ENCODE peak calls at places on chromosome 10, in eight cellular contexts. One of them, this sample, is unnamed.

GRCh38 chr10:75000748-75001321 is 110.6 kb upstream of the SAMD8 start:
- DNase-seq in breast epithelium: no peak
- DNase-seq in esophagus muscularis mucosa: no peak
- DNase-seq in hepatocyte: no peak
- DNase-seq in adrenal gland: no peak
- DNase-seq in endothelial cell: no peak
- DNase-seq in astrocyte of the cerebellum: no peak
- DNase-seq in RWPE1: no peak
- DNase-seq in this sample: no peak

GRCh38 chr10:92550924-92551323 is 23.0 kb downstream of the IDE start:
- DNase-seq in astrocyte of the cerebellum: no peak
- DNase-seq in esophagus muscularis mucosa: no peak
- DNase-seq in hepatocyte: no peak
- DNase-seq in RWPE1: no peak
- DNase-seq in endothelial cell: no peak
- DNase-seq in adrenal gland: no peak
- DNase-seq in breast epithelium: no peak
- DNase-seq in this sample: no peak

GRCh38 chr10:29807407-29807806 is 172.6 kb upstream of the SVIL start:
- DNase-seq in breast epithelium: no peak
- DNase-seq in adrenal gland: no peak
- DNase-seq in esophagus muscularis mucosa: no peak
- DNase-seq in RWPE1: peak
- DNase-seq in hepatocyte: no peak
- DNase-seq in endothelial cell: no peak
- DNase-seq in astrocyte of the cerebellum: no peak
- DNase-seq in this sample: no peak

GRCh38 chr10:100978896-100979185 is 8.5 kb downstream of the MRPL43 start:
- DNase-seq in esophagus muscularis mucosa: no peak
- DNase-seq in RWPE1: no peak
- DNase-seq in astrocyte of the cerebellum: no peak
- DNase-seq in hepatocyte: no peak
- DNase-seq in breast epithelium: no peak
- DNase-seq in endothelial cell: no peak
- DNase-seq in adrenal gland: no peak
- DNase-seq in this sample: no peak

GRCh38 chr10:18087398-18087797 is 52.8 kb upstream of the CACNB2 start:
- DNase-seq in breast epithelium: no peak
- DNase-seq in esophagus muscularis mucosa: no peak
- DNase-seq in RWPE1: no peak
- DNase-seq in endothelial cell: no peak
- DNase-seq in hepatocyte: no peak
- DNase-seq in astrocyte of the cerebellum: no peak
- DNase-seq in adrenal gland: peak
- DNase-seq in this sample: no peak

GRCh38 chr10:129440722-129441316 is 26.2 kb upstream of the MGMT start:
- DNase-seq in hepatocyte: no peak
- DNase-seq in endothelial cell: no peak
- DNase-seq in astrocyte of the cerebellum: no peak
- DNase-seq in breast epithelium: no peak
- DNase-seq in RWPE1: no peak
- DNase-seq in esophagus muscularis mucosa: no peak
- DNase-seq in adrenal gland: no peak
- DNase-seq in this sample: no peak

GRCh38 chr10:24385776-24386175 is 176.8 kb downstream of the KIAA1217 start:
- DNase-seq in adrenal gland: no peak
- DNase-seq in astrocyte of the cerebellum: peak
- DNase-seq in esophagus muscularis mucosa: no peak
- DNase-seq in RWPE1: no peak
- DNase-seq in breast epithelium: no peak
- DNase-seq in hepatocyte: peak
- DNase-seq in endothelial cell: peak
- DNase-seq in this sample: no peak

GRCh38 chr10:126597206-126597605 is 73.3 kb downstream of the C10orf90 start:
- DNase-seq in astrocyte of the cerebellum: no peak
- DNase-seq in esophagus muscularis mucosa: no peak
- DNase-seq in RWPE1: no peak
- DNase-seq in adrenal gland: no peak
- DNase-seq in hepatocyte: no peak
- DNase-seq in breast epithelium: no peak
- DNase-seq in endothelial cell: no peak
- DNase-seq in this sample: no peak

GRCh38 chr10:27820637-27821036 is 75.0 kb upstream of the MKX start:
- DNase-seq in RWPE1: no peak
- DNase-seq in astrocyte of the cerebellum: no peak
- DNase-seq in adrenal gland: no peak
- DNase-seq in endothelial cell: no peak
- DNase-seq in hepatocyte: no peak
- DNase-seq in breast epithelium: no peak
- DNase-seq in esophagus muscularis mucosa: no peak
- DNase-seq in this sample: no peak

GRCh38 chr10:59674211-59674836 is 35.3 kb downstream of the SLC16A9 start:
- DNase-seq in hepatocyte: peak
- DNase-seq in breast epithelium: no peak
- DNase-seq in endothelial cell: no peak
- DNase-seq in adrenal gland: peak
- DNase-seq in RWPE1: peak
- DNase-seq in astrocyte of the cerebellum: peak
- DNase-seq in esophagus muscularis mucosa: no peak
- DNase-seq in this sample: no peak

GRCh38 chr10:84352251-84352842 is 24.0 kb downstream of the CCSER2 start:
- DNase-seq in astrocyte of the cerebellum: no peak
- DNase-seq in breast epithelium: no peak
- DNase-seq in RWPE1: peak
- DNase-seq in esophagus muscularis mucosa: no peak
- DNase-seq in endothelial cell: peak
- DNase-seq in hepatocyte: peak
- DNase-seq in adrenal gland: peak
- DNase-seq in this sample: peak

GRCh38 chr10:78614744-78615143 is 454.0 kb upstream of the ZMIZ1 start:
- DNase-seq in endothelial cell: no peak
- DNase-seq in astrocyte of the cerebellum: no peak
- DNase-seq in breast epithelium: no peak
- DNase-seq in hepatocyte: no peak
- DNase-seq in adrenal gland: no peak
- DNase-seq in RWPE1: no peak
- DNase-seq in esophagus muscularis mucosa: no peak
- DNase-seq in this sample: no peak

DNA sequence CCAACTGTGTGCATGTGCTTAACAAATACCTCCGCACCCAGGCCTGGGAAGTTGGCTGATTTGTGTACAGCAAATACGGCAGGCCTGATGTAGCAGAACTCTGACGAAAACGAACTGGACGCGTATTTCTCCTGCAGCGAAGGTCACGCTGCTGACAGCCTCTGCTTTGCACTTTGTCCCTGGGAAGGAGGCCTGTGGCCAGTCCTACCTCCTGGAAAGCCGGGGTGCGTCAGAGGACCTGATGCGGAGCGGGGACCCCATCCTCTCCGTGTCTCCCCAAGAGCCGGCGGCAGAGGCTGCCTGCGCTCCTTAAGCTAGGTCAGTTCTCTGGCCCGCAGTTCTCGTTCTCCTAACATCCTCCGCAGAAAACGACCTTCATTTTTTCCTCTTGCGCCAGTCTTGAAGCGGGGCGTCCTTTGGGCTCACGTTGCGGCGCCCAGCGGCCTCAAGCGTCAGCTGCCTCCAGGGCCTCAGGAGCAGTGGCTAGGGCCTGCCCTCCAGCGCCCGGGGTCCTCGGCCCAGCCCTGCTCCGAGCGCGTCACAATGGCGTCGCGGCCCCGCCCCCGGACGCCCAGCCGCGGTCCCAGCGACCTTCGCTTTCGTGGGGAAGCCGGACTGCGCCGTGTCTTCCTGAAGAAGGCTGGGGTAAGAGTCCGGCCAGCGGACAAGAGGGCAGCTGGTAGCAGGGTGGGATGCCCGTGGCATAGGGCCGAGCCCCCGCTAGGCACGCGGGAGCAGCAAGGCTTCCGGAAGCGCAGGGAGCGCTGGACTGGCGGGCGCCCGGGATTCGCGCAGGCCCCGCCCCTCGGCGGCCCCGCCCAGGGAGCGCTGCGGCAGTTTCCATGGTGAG is at the start of gene ZNF487:
- DNase-seq in endothelial cell: peak
- DNase-seq in adrenal gland: peak
- DNase-seq in astrocyte of the cerebellum: peak
- DNase-seq in esophagus muscularis mucosa: peak
- DNase-seq in breast epithelium: peak
- DNase-seq in RWPE1: peak
- DNase-seq in hepatocyte: peak
- DNase-seq in this sample: peak
- TF ChIP-seq CTCF in endothelial cell: no peak
- TF ChIP-seq CTCF in adrenal gland: peak
- TF ChIP-seq CTCF in astrocyte of the cerebellum: peak
- TF ChIP-seq CTCF in esophagus muscularis mucosa: no peak
- TF ChIP-seq CTCF in breast epithelium: peak
- TF ChIP-seq CTCF in RWPE1: no peak
- TF ChIP-seq CTCF in hepatocyte: peak
- TF ChIP-seq CTCF in this sample: no peak

GRCh38 chr10:31456463-31456862 is 137.4 kb downstream of the ZEB1 start:
- DNase-seq in adrenal gland: no peak
- DNase-seq in breast epithelium: no peak
- DNase-seq in esophagus muscularis mucosa: no peak
- DNase-seq in hepatocyte: no peak
- DNase-seq in endothelial cell: no peak
- DNase-seq in RWPE1: no peak
- DNase-seq in astrocyte of the cerebellum: peak
- DNase-seq in this sample: no peak
- TF ChIP-seq CTCF in adrenal gland: no peak
- TF ChIP-seq CTCF in breast epithelium: no peak
- TF ChIP-seq CTCF in esophagus muscularis mucosa: no peak
- TF ChIP-seq CTCF in hepatocyte: no peak
- TF ChIP-seq CTCF in endothelial cell: no peak
- TF ChIP-seq CTCF in RWPE1: no peak
- TF ChIP-seq CTCF in astrocyte of the cerebellum: no peak
- TF ChIP-seq CTCF in this sample: no peak

GRCh38 chr10:43259981-43260761 is 6.7 kb downstream of the RASGEF1A start:
- DNase-seq in hepatocyte: no peak
- DNase-seq in endothelial cell: no peak
- DNase-seq in esophagus muscularis mucosa: peak
- DNase-seq in breast epithelium: no peak
- DNase-seq in RWPE1: peak
- DNase-seq in adrenal gland: peak
- DNase-seq in astrocyte of the cerebellum: no peak
- DNase-seq in this sample: peak

GRCh38 chr10:43259248-43259980 is 7.5 kb downstream of the RASGEF1A start:
- DNase-seq in hepatocyte: no peak
- DNase-seq in adrenal gland: no peak
- DNase-seq in breast epithelium: no peak
- DNase-seq in esophagus muscularis mucosa: peak
- DNase-seq in RWPE1: no peak
- DNase-seq in endothelial cell: no peak
- DNase-seq in astrocyte of the cerebellum: no peak
- DNase-seq in this sample: no peak

GRCh38 chr10:43261578-43261965 is 5.3 kb downstream of the RASGEF1A start:
- DNase-seq in esophagus muscularis mucosa: no peak
- DNase-seq in breast epithelium: no peak
- DNase-seq in endothelial cell: no peak
- DNase-seq in adrenal gland: no peak
- DNase-seq in astrocyte of the cerebellum: no peak
- DNase-seq in RWPE1: no peak
- DNase-seq in hepatocyte: peak
- DNase-seq in this sample: no peak

GRCh38 chr10:43262043-43262901 is 4.6 kb downstream of the RASGEF1A start:
- DNase-seq in esophagus muscularis mucosa: no peak
- DNase-seq in astrocyte of the cerebellum: no peak
- DNase-seq in breast epithelium: no peak
- DNase-seq in endothelial cell: no peak
- DNase-seq in adrenal gland: no peak
- DNase-seq in RWPE1: no peak
- DNase-seq in hepatocyte: peak
- DNase-seq in this sample: no peak

DNA sequence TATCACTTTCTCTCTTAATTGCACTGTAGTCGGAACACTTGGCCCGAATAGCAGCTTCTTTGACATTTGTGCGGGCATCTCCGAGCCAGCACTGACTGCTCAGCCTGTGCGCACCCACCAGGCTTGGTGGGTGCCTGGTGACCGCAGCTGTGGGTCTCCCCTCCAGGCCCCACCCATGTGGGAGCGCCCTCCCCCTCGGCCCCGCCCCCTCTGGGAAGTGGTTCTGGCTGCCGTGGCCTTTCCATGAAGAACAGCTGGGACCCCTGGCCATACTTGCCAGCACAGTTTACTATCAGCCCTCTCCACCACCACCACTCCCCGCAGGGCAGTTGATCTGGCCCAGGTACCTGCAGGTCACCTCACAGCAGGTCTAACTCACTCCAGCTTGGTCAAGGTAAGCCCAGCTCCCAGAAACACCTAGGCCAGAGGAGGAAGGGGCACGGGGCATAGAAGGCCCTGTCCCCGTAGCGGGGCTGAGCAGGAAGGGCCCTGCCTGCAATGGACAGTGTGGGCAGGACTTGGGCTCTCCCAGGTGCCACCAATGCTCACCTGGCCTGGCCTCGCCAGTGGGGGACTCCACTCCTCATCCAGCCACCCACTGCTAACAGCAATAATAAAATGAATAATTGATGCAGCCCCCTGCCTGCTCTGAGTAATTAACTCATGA is 5.8 kb downstream of the RASGEF1A start:
- DNase-seq in endothelial cell: no peak
- DNase-seq in hepatocyte: no peak
- DNase-seq in esophagus muscularis mucosa: no peak
- DNase-seq in breast epithelium: no peak
- DNase-seq in RWPE1: no peak
- DNase-seq in adrenal gland: no peak
- DNase-seq in astrocyte of the cerebellum: no peak
- DNase-seq in this sample: no peak
- TF ChIP-seq CTCF in endothelial cell: no peak
- TF ChIP-seq CTCF in hepatocyte: no peak
- TF ChIP-seq CTCF in esophagus muscularis mucosa: no peak
- TF ChIP-seq CTCF in breast epithelium: no peak
- TF ChIP-seq CTCF in RWPE1: no peak
- TF ChIP-seq CTCF in adrenal gland: no peak
- TF ChIP-seq CTCF in astrocyte of the cerebellum: no peak
- TF ChIP-seq CTCF in this sample: no peak

DNA sequence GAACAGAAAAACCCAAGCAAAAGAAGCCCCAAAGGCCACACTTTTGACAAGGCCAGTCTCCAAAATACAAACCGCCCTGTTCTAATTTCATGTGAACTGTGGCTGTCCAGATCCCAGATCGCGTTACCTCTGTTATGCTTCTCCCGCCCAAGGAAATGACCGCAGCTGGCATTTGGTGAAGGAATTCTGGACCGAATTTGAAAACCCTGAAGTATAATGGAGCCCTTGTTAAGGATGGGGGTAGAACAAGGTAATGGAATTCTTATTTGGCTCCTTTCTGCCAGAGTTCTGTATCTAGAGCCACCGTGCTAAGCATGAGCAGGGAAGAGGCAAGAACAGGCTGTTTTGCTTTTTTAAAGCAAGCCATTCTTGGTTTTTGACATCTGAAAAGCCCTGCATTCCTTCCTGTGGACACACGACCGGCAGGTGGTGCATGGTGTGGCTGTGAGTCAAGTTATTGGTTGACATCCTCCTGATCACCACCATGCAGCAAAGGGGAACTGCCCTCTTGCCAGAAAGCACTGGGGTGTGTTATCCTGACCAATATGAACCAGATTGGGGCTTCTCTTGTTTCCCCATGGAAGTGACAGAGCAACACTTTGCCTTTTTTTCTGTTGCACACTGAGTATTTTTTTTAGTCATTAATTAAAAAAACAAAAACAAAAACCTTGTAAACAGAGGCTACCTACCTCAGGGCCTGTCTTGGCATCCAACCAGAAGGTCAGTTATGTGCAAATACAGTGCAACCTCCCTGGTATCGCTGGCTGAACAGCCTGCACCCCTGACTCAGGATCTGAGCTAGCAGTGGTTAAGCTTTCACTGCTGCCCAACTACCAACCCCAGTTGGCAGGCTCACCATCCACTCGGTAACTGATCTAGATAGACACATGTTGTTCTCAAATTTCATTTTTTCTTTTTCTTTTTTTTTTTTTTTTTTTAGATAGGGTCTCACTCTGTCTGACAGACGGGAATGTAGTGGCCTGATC is 14.2 kb downstream of the UCMA start:
- DNase-seq in esophagus muscularis mucosa: no peak
- DNase-seq in astrocyte of the cerebellum: no peak
- DNase-seq in endothelial cell: peak
- DNase-seq in RWPE1: peak
- DNase-seq in hepatocyte: peak
- DNase-seq in breast epithelium: no peak
- DNase-seq in adrenal gland: no peak
- DNase-seq in this sample: no peak
- TF ChIP-seq CTCF in esophagus muscularis mucosa: no peak
- TF ChIP-seq CTCF in astrocyte of the cerebellum: peak
- TF ChIP-seq CTCF in endothelial cell: no peak
- TF ChIP-seq CTCF in RWPE1: peak
- TF ChIP-seq CTCF in hepatocyte: peak
- TF ChIP-seq CTCF in breast epithelium: no peak
- TF ChIP-seq CTCF in adrenal gland: no peak
- TF ChIP-seq CTCF in this sample: no peak